ENCODE peak calls at places on chromosomes 2 and 18, in ten cellular contexts. J, R, K, E, N, V, C, A, B and X are unnamed samples.

GRCh38 chr2:136243638-136244557 is 125.9 kb upstream of the CXCR4 start:
- DNase-seq in E (no peak), A (no peak), C (peak; percentile 27), V (no peak), J (no peak), B (no peak), N (no peak), K (no peak), R (no peak), X (no peak)

GRCh38 chr18:6401687-6402086 is 13.0 kb downstream of the L3MBTL4 start:
- DNase-seq in A (no peak), R (no peak), K (no peak), C (peak; percentile 7), V (no peak), J (no peak), E (no peak), B (no peak), N (no peak), X (no peak)

GRCh38 chr2:48346124-48346536 is 183.8 kb upstream of the STON1 start:
- DNase-seq in V (peak; percentile 91), A (peak; percentile 53), R (no peak), E (peak; percentile 19), K (peak; percentile 88), N (no peak), B (peak; percentile 33), J (peak; percentile 85), C (no peak), X (peak; percentile 39)

GRCh38 chr2:47904903-47905453 is 1.3 kb downstream of the FBXO11 start:
- DNase-seq in B (peak; percentile 35), J (peak; percentile 22), V (no peak), R (peak; percentile 91), N (no peak), K (peak; percentile 23), A (peak; percentile 66), C (peak; percentile 65), E (peak; percentile 44), X (peak; percentile 54)

GRCh38 chr2:31533036-31533435 is 47.7 kb downstream of the SRD5A2 start:
- DNase-seq in R (no peak), C (no peak), E (no peak), V (no peak), A (no peak), N (no peak), B (no peak), J (no peak), K (no peak), X (no peak)

GRCh38 chr18:3595282-3596273 is 145.6 kb downstream of the TGIF1 start:
- DNase-seq in J (peak; percentile 83), V (peak; percentile 98), A (no peak), B (no peak), R (no peak), K (peak; percentile 99), E (peak; percentile 44), N (peak; percentile 99), C (peak; percentile 78), X (no peak)

GRCh38 chr18:70415823-70416488 is 127.1 kb downstream of the SOCS6 start:
- DNase-seq in K (no peak), V (no peak), B (no peak), R (no peak), A (no peak), E (peak; percentile 31), N (peak; percentile 77), C (no peak), J (no peak), X (no peak)

GRCh38 chr18:21314721-21315120 is 72.7 kb downstream of the GREB1L start:
- DNase-seq in N (peak; percentile 26), B (no peak), A (no peak), C (no peak), R (no peak), V (no peak), J (no peak), K (peak; percentile 38), E (no peak), X (no peak)

GRCh38 chr18:1014496-1014895 is 109.8 kb downstream of the ADCYAP1 start:
- DNase-seq in A (no peak), B (no peak), N (no peak), V (no peak), K (peak; percentile 29), C (no peak), E (no peak), J (no peak), R (no peak), X (no peak)

GRCh38 chr18:3294435-3295080 is 32.6 kb downstream of the MYL12B start:
- DNase-seq in J (no peak), V (peak; percentile 92), A (no peak), R (no peak), E (no peak), K (peak; percentile 66), N (no peak), B (no peak), C (no peak), X (no peak)

GRCh38 chr2:186595219-186595618 is 5.4 kb downstream of the ITGAV start:
- DNase-seq in A (no peak), R (no peak), J (peak; percentile 65), V (peak; percentile 24), C (no peak), B (no peak), N (no peak), K (peak; percentile 71), E (no peak), X (peak; percentile 87)

GRCh38 chr18:77081387-77081773 is 51.2 kb downstream of the MBP start:
- DNase-seq in R (no peak), B (no peak), V (peak; percentile 86), E (no peak), N (no peak), A (no peak), C (peak; percentile 80), K (peak; percentile 93), J (no peak), X (no peak)

GRCh38 chr2:106649306-106649705 is 162.1 kb downstream of the CD8B2 start:
- DNase-seq in C (peak; percentile 8), E (no peak), A (no peak), N (peak; percentile 7), J (no peak), V (no peak), R (no peak), K (no peak), B (no peak), X (no peak)

GRCh38 chr2:101109451-101110140 is 41.6 kb downstream of the TBC1D8 start:
- DNase-seq in K (no peak), A (peak; percentile 71), J (no peak), C (peak; percentile 22), E (no peak), R (no peak), V (no peak), B (no peak), N (no peak), X (no peak)

GRCh38 chr2:107529146-107529545 is 297.5 kb upstream of the RGPD4 start:
- DNase-seq in R (no peak), K (no peak), B (no peak), V (no peak), N (no peak), E (no peak), J (no peak), C (no peak), A (no peak), X (peak; percentile 57)

GRCh38 chr2:5926896-5927512 is 234.8 kb downstream of the SOX11 start:
- DNase-seq in V (no peak), B (no peak), J (no peak), A (no peak), K (peak; percentile 12), R (no peak), N (no peak), E (no peak), C (no peak), X (no peak)

GRCh38 chr18:59005266-59005665 is 134.4 kb upstream of the SEC11C start:
- DNase-seq in B (no peak), A (peak; percentile 68), E (no peak), R (no peak), K (peak; percentile 61), J (peak; percentile 87), C (no peak), V (peak; percentile 42), N (no peak), X (peak; percentile 40)

GRCh38 chr2:30421551-30422436 is 25.3 kb upstream of the LCLAT1 start:
- DNase-seq in B (no peak), V (peak; percentile 84), N (peak; percentile 46), E (no peak), K (peak; percentile 65), A (no peak), R (no peak), C (peak; percentile 46), J (no peak), X (no peak)

GRCh38 chr2:26595146-26595545 is 46.0 kb downstream of the CIB4 start:
- DNase-seq in C (no peak), V (no peak), J (no peak), N (no peak), R (peak; percentile 41), E (no peak), B (no peak), K (no peak), A (no peak), X (no peak)

GRCh38 chr2:135685361-135685760 is 56.3 kb upstream of the UBXN4 start:
- DNase-seq in K (peak; percentile 36), J (no peak), A (no peak), R (no peak), E (no peak), V (peak; percentile 64), B (no peak), C (no peak), N (peak; percentile 38), X (no peak)

GRCh38 chr2:11914455-11914854 is 168.0 kb downstream of the LPIN1 start:
- DNase-seq in J (no peak), E (no peak), C (peak; percentile 61), A (peak; percentile 76), B (no peak), R (no peak), K (peak; percentile 22), V (no peak), N (peak; percentile 86), X (no peak)

GRCh38 chr2:165203689-165204559 is at the start of gene SCN3A:
- DNase-seq in A (no peak), J (peak; percentile 51), E (peak; percentile 16), N (peak; percentile 50), C (peak; percentile 37), V (peak; percentile 45), B (no peak), R (no peak), K (peak; percentile 46), X (peak; percentile 5)
- H3K4me3 ChIP-seq in A (peak within 1 kb of the TSS; percentile 53), J (no peak within 1 kb of the TSS), E (no peak within 1 kb of the TSS), N (no peak within 1 kb of the TSS), C (no peak within 1 kb of the TSS), V (no peak within 1 kb of the TSS), B (no peak within 1 kb of the TSS), R (no peak within 1 kb of the TSS), K (no peak within 1 kb of the TSS), X (no peak within 1 kb of the TSS)

GRCh38 chr2:151691621-151692020 is 42.7 kb downstream of the NEB start:
- DNase-seq in V (no peak), E (no peak), J (no peak), N (no peak), R (no peak), C (no peak), K (no peak), A (no peak), B (no peak), X (no peak)
- TF ChIP-seq CTCF in V (no peak), E (no peak), J (no peak), N (no peak), R (no peak), C (no peak), K (no peak), A (no peak), B (no peak), X (no peak)

GRCh38 chr2:218855305-218856167 is 4.1 kb upstream of the WNT6 start:
- DNase-seq in E (no peak), B (no peak), N (no peak), C (no peak), K (no peak), V (no peak), R (peak; percentile 48), J (no peak), A (peak; percentile 30), X (no peak)
- H3K4me3 ChIP-seq in E (no peak overlapping the region), B (no peak overlapping the region), N (no peak overlapping the region), C (no peak overlapping the region), K (no peak overlapping the region), V (no peak overlapping the region), R (no peak overlapping the region), J (no peak overlapping the region), A (no peak overlapping the region), X (no peak overlapping the region)

GRCh38 chr2:179850188-179850587 is 11.2 kb downstream of the ZNF385B start:
- DNase-seq in E (no peak), R (no peak), C (no peak), V (peak; percentile 50), A (no peak), N (peak; percentile 64), J (peak; percentile 27), B (no peak), K (peak; percentile 75), X (no peak)
- TF ChIP-seq CTCF in E (no peak), R (no peak), C (no peak), V (peak; percentile 55), A (no peak), N (peak; percentile 31), J (no peak), B (no peak), K (peak; percentile 31), X (no peak)